ENCODE peak calls at places on chromosome 18, in eight cellular contexts. I is pancreas, N is GM23248, K is ovary, W is left lung, T is left ventricle myocardium inferior, E is fibroblast of the aortic adventitia, L is kidney. F is an unnamed sample.

GRCh38 chr18:48278081-48278480 is 131.1 kb downstream of the ZBTB7C start:
- DNase-seq in L (no peak), N (no peak), I (no peak), K (no peak), T (no peak), W (no peak), E (no peak), F (no peak)

GRCh38 chr18:24735504-24736243 is 275.2 kb downstream of the HRH4 start:
- DNase-seq in N (no peak), K (no peak), T (no peak), E (no peak), W (no peak), I (no peak), L (no peak), F (no peak)

GRCh38 chr18:75269140-75269676 is 58.6 kb downstream of the TSHZ1 start:
- DNase-seq in N (no peak), T (no peak), W (no peak), E (no peak), I (no peak), L (no peak), K (no peak), F (no peak)

GRCh38 chr18:53909668-53910067 is 314.8 kb downstream of the MBD2 start:
- DNase-seq in N (peak), I (no peak), K (no peak), E (peak), T (no peak), W (no peak), L (no peak), F (peak)

GRCh38 chr18:48711651-48712486 is 173.0 kb downstream of the CTIF start:
- DNase-seq in T (no peak), E (peak), N (peak), W (no peak), L (no peak), I (no peak), K (peak), F (peak)

GRCh38 chr18:57088883-57089282 is 58.0 kb upstream of the BOD1L2 start:
- DNase-seq in W (no peak), E (no peak), I (no peak), T (no peak), N (no peak), K (no peak), L (no peak), F (no peak)

GRCh38 chr18:44126598-44126997 is 554.1 kb upstream of the SETBP1 start:
- DNase-seq in I (no peak), E (no peak), W (no peak), T (no peak), K (no peak), L (no peak), N (no peak), F (no peak)

GRCh38 chr18:59238385-59238784 is 18.4 kb downstream of the GRP start:
- DNase-seq in K (no peak), W (no peak), T (no peak), N (peak), E (no peak), I (no peak), L (no peak), F (peak)

GRCh38 chr18:49011291-49011746 is 60.6 kb upstream of the SMAD7 start:
- DNase-seq in N (no peak), I (peak), E (no peak), L (peak), T (no peak), K (peak), W (peak), F (no peak)

GRCh38 chr18:66646622-66647021 is 42.7 kb upstream of the CDH19 start:
- DNase-seq in T (no peak), L (no peak), E (no peak), K (no peak), W (no peak), I (no peak), N (no peak), F (no peak)

GRCh38 chr18:6920099-6920955 is 190.8 kb downstream of the ARHGAP28 start:
- DNase-seq in L (no peak), W (peak), I (peak), E (peak), K (peak), T (no peak), N (peak), F (peak)

GRCh38 chr18:29874519-29875098 is 1167.9 kb downstream of the DSC3 start:
- DNase-seq in E (peak), N (peak), L (no peak), W (no peak), I (no peak), K (no peak), T (no peak), F (peak)

GRCh38 chr18:74453011-74453571 is 4.0 kb downstream of the DIPK1C start:
- DNase-seq in I (no peak), N (no peak), T (no peak), W (no peak), E (peak), K (no peak), L (no peak), F (no peak)

GRCh38 chr18:51765712-51766360 is 568.4 kb upstream of the MEX3C start:
- DNase-seq in N (no peak), E (no peak), W (no peak), I (no peak), K (no peak), L (no peak), T (no peak), F (no peak)

GRCh38 chr18:11983592-11983991 is 2.3 kb downstream of the IMPA2 start:
- DNase-seq in I (peak), N (no peak), T (no peak), L (peak), E (no peak), W (peak), K (no peak), F (no peak)
- H3K4me3 ChIP-seq in I (peak), N (no peak), T (peak), L (peak), E (no peak), W (peak), K (no peak), F (no peak)

DNA sequence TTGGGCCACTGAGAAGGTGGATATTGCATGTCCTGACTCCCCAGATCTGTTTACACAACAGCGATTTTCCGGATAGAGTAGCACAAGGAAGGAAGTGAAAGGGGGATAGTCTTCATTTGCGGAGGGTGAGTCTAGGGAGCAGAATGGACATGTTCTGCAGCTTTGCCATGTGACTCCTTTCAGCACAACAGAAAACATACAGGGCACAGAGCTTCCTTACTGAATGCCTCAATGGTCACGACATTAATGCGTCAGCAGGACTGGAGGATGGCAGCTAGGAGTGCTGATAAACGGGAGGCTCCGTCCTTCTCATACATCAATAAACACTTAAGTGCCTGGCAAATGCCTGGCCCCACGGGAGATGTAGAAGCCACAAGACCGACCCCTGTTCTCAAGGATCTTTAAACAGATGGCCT is 163.0 kb downstream of the FAM210A start:
- DNase-seq in E (no peak), N (no peak), I (no peak), L (no peak), K (no peak), T (no peak), W (no peak), F (no peak)
- H3K4me3 ChIP-seq in E (no peak), N (no peak), I (no peak), L (no peak), K (no peak), T (no peak), W (no peak), F (no peak)

DNA sequence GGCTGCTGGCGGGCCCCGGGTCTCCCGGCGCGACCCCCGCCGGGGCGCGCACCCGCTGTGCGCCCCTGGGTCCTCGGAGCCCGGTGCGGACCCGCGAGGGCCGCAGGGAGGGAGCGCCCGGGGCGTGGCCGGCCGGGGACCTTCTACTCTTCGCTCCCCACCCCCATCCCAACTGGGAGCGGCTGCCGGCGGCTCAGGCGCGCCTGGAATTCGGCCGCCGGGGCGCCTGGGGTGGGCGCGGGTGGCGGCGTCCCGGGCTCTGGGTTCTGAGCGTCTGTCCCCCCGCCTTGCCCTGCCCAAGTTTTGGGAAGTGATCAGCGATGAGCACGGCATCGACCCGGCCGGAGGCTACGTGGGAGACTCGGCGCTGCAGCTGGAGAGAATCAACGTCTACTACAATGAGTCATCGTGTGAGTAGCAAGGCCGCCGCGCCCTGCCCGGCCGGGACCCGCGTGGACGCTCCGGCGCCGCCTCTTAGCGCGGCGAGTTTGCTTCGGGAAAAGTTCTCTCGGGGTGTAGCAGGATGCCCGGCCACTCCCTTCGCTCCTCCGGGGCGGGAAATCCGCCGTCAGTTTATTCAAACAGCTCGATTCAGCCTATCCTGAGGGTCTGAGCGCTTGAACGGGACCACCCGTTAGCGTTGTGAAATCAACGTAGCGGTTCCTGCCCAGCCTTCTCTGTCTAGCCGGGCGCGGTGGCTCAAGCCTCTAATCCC is 502 bp downstream of the TUBB6 start:
- DNase-seq in W (peak), N (peak), E (peak), L (peak), I (peak), T (peak), K (peak), F (peak)
- H3K4me3 ChIP-seq in W (peak), N (peak), E (peak), L (peak), I (peak), T (peak), K (peak), F (peak)

DNA sequence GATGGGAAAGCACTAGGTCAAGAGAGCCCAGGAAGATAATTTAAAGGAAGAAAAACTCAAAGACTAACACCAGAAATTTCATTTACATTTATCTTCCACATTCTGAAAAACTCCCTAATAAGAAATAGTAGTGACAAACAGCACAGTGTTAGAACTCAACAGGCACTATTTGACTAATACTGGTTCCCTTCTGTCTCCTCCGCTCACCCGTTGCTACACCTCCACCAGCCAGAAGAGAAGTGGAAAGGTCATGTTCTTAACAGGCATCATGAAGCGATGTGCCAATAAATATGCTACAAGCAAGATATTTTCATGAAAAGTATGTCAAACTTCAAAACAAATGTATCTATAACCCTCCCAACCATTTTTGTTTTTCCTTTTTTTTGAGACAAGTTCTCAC is 5.7 kb downstream of the ROCK1 start:
- DNase-seq in T (no peak), E (no peak), W (no peak), K (no peak), I (no peak), N (no peak), L (no peak), F (no peak)
- H3K4me3 ChIP-seq in T (peak), E (no peak), W (no peak), K (no peak), I (no peak), N (no peak), L (no peak), F (no peak)

GRCh38 chr18:55510809-55511208 is 77.2 kb downstream of the TCF4 start:
- DNase-seq in K (no peak), T (no peak), E (peak), I (no peak), N (peak), W (no peak), L (no peak), F (peak)
- H3K4me3 ChIP-seq in K (no peak), T (peak), E (peak), I (no peak), N (peak), W (peak), L (peak), F (peak)

DNA sequence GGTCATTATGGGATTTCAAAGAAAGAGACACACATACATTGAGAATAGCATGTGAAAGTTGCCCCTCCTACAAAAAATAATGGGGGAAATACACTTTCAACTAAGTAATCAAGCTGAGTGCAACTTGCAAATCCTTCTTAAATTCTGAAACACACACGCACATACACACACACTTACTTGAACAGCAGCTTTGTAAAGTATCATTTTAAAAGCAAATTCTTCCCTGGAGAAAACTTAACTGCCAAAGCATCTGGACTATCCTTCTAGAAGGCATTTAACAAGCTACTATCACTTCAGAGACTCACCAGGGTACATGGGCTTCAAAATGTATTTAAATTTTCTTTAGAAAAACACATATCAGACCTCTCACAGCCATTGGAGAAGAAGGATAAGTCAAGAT is 15.3 kb downstream of the GAREM1 start:
- DNase-seq in T (no peak), W (no peak), I (no peak), N (no peak), E (peak), K (no peak), L (no peak), F (no peak)
- H3K4me3 ChIP-seq in T (no peak), W (no peak), I (no peak), N (no peak), E (no peak), K (no peak), L (no peak), F (no peak)

DNA sequence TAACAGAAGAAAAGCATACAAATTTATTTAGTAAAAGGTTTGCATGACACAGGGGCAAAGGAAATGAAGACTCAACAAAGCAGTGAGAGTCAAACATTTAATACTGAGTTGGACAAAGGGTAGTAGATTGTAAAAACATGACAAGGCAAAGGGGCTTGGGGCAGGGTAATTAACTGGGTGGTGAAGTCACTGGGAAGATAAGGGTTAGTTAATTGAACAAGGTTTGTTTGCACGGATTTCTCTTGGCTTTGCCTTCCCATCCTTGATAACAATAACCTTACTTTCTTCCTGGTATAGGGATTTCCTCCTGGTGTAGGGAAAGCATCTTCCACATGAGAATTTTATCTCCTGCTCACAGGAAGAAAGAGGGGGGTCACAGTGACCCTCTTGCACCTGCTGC is 26.8 kb upstream of the RTTN start:
- DNase-seq in T (no peak), W (no peak), E (no peak), L (no peak), N (no peak), K (no peak), I (no peak), F (no peak)
- H3K4me3 ChIP-seq in T (no peak), W (no peak), E (no peak), L (no peak), N (no peak), K (no peak), I (no peak), F (no peak)

GRCh38 chr18:11752116-11752911 is 63.2 kb downstream of the GNAL start:
- DNase-seq in T (no peak), I (no peak), E (peak), N (peak), K (no peak), L (no peak), W (no peak), F (peak)
- H3K4me3 ChIP-seq in T (peak), I (peak), E (peak), N (peak), K (peak), L (no peak), W (peak), F (no peak)

GRCh38 chr18:50297621-50298442 is 10.3 kb upstream of the CXXC1 start:
- DNase-seq in I (peak), T (peak), E (peak), K (peak), W (peak), L (peak), N (peak), F (peak)

GRCh38 chr18:50299626-50300388 is 12.3 kb upstream of the CXXC1 start:
- DNase-seq in T (no peak), W (no peak), N (no peak), K (no peak), I (no peak), L (no peak), E (no peak), F (no peak)

GRCh38 chr18:50293039-50293438 is 5.5 kb upstream of the CXXC1 start:
- DNase-seq in L (no peak), E (no peak), I (no peak), K (no peak), N (no peak), W (no peak), T (no peak), F (no peak)

GRCh38 chr18:50301074-50301473 is 13.6 kb upstream of the CXXC1 start:
- DNase-seq in L (no peak), N (no peak), K (no peak), E (no peak), T (no peak), I (no peak), W (no peak), F (no peak)

GRCh38 chr18:50298443-50299284 is 11.2 kb upstream of the CXXC1 start:
- DNase-seq in N (no peak), W (peak), K (no peak), L (peak), I (peak), T (no peak), E (no peak), F (no peak)
- H3K4me3 ChIP-seq in N (peak), W (peak), K (no peak), L (peak), I (peak), T (peak), E (no peak), F (peak)

F was measured in A673.